ENCODE peak calls at places on chromosomes 3 and 15, in nine cellular contexts. One of them, this sample, is unnamed.

GRCh38 chr15:89174476-89174875 is 46.9 kb downstream of the RLBP1 start:
- DNase-seq in GM20000: no peak
- DNase-seq in AG04450: no peak
- DNase-seq in stimulated activated CD4-positive, alpha-beta T cell treated with anti-CD3 and anti-CD28 coated beads, Interleukin-2, amount 100 ng/mL, for 48 hours: no peak
- DNase-seq in esophagus squamous epithelium: no peak
- DNase-seq in heart right ventricle: no peak
- DNase-seq in HCEC 1CT: no peak
- DNase-seq in MM.1S: no peak
- DNase-seq in NCI-H1417: no peak
- DNase-seq in this sample: no peak

GRCh38 chr3:29880809-29881208 is 599.9 kb downstream of the RBMS3 start:
- DNase-seq in GM20000: no peak
- DNase-seq in AG04450: no peak
- DNase-seq in stimulated activated CD4-positive, alpha-beta T cell treated with anti-CD3 and anti-CD28 coated beads, Interleukin-2, amount 100 ng/mL, for 48 hours: no peak
- DNase-seq in esophagus squamous epithelium: no peak
- DNase-seq in heart right ventricle: no peak
- DNase-seq in HCEC 1CT: no peak
- DNase-seq in MM.1S: no peak
- DNase-seq in NCI-H1417: no peak
- DNase-seq in this sample: no peak

GRCh38 chr3:100993309-100993708 is at the start of gene ABI3BP:
- DNase-seq in GM20000: no peak
- DNase-seq in AG04450: peak; percentile 42
- DNase-seq in stimulated activated CD4-positive, alpha-beta T cell treated with anti-CD3 and anti-CD28 coated beads, Interleukin-2, amount 100 ng/mL, for 48 hours: peak; percentile 2
- DNase-seq in esophagus squamous epithelium: no peak
- DNase-seq in heart right ventricle: peak; percentile 56
- DNase-seq in HCEC 1CT: peak; percentile 86
- DNase-seq in MM.1S: no peak
- DNase-seq in NCI-H1417: no peak
- DNase-seq in this sample: peak; percentile 60

GRCh38 chr3:45807645-45808540 is 11.6 kb upstream of the SLC6A20 start:
- DNase-seq in GM20000: no peak
- DNase-seq in AG04450: no peak
- DNase-seq in stimulated activated CD4-positive, alpha-beta T cell treated with anti-CD3 and anti-CD28 coated beads, Interleukin-2, amount 100 ng/mL, for 48 hours: no peak
- DNase-seq in esophagus squamous epithelium: no peak
- DNase-seq in heart right ventricle: no peak
- DNase-seq in HCEC 1CT: no peak
- DNase-seq in MM.1S: no peak
- DNase-seq in NCI-H1417: peak; percentile 6
- DNase-seq in this sample: peak; percentile 3

GRCh38 chr3:16513141-16514020 is at the start of gene RFTN1:
- DNase-seq in GM20000: peak; percentile 74
- DNase-seq in AG04450: peak; percentile 24
- DNase-seq in stimulated activated CD4-positive, alpha-beta T cell treated with anti-CD3 and anti-CD28 coated beads, Interleukin-2, amount 100 ng/mL, for 48 hours: peak; percentile 41
- DNase-seq in esophagus squamous epithelium: no peak
- DNase-seq in heart right ventricle: peak; percentile 60
- DNase-seq in HCEC 1CT: peak; percentile 71
- DNase-seq in MM.1S: peak; percentile 19
- DNase-seq in NCI-H1417: no peak
- DNase-seq in this sample: peak; percentile 63

GRCh38 chr3:14209596-14210280 is 31.1 kb downstream of the LSM3 start:
- DNase-seq in GM20000: no peak
- DNase-seq in AG04450: no peak
- DNase-seq in stimulated activated CD4-positive, alpha-beta T cell treated with anti-CD3 and anti-CD28 coated beads, Interleukin-2, amount 100 ng/mL, for 48 hours: no peak
- DNase-seq in esophagus squamous epithelium: no peak
- DNase-seq in heart right ventricle: no peak
- DNase-seq in HCEC 1CT: peak; percentile 29
- DNase-seq in MM.1S: no peak
- DNase-seq in NCI-H1417: no peak
- DNase-seq in this sample: no peak

GRCh38 chr3:60076307-60076706 is 1026.5 kb upstream of the CFAP20DC start:
- DNase-seq in GM20000: no peak
- DNase-seq in AG04450: no peak
- DNase-seq in stimulated activated CD4-positive, alpha-beta T cell treated with anti-CD3 and anti-CD28 coated beads, Interleukin-2, amount 100 ng/mL, for 48 hours: no peak
- DNase-seq in esophagus squamous epithelium: no peak
- DNase-seq in heart right ventricle: no peak
- DNase-seq in HCEC 1CT: no peak
- DNase-seq in MM.1S: no peak
- DNase-seq in NCI-H1417: no peak
- DNase-seq in this sample: no peak

GRCh38 chr3:31544634-31545033 is 11.9 kb downstream of the STT3B start:
- DNase-seq in GM20000: no peak
- DNase-seq in AG04450: no peak
- DNase-seq in stimulated activated CD4-positive, alpha-beta T cell treated with anti-CD3 and anti-CD28 coated beads, Interleukin-2, amount 100 ng/mL, for 48 hours: no peak
- DNase-seq in esophagus squamous epithelium: no peak
- DNase-seq in heart right ventricle: no peak
- DNase-seq in HCEC 1CT: no peak
- DNase-seq in MM.1S: no peak
- DNase-seq in NCI-H1417: no peak
- DNase-seq in this sample: peak; percentile 32

GRCh38 chr15:93866441-93866840 is 364.9 kb upstream of the MCTP2 start:
- DNase-seq in GM20000: no peak
- DNase-seq in AG04450: no peak
- DNase-seq in stimulated activated CD4-positive, alpha-beta T cell treated with anti-CD3 and anti-CD28 coated beads, Interleukin-2, amount 100 ng/mL, for 48 hours: no peak
- DNase-seq in esophagus squamous epithelium: no peak
- DNase-seq in heart right ventricle: no peak
- DNase-seq in HCEC 1CT: no peak
- DNase-seq in MM.1S: no peak
- DNase-seq in NCI-H1417: no peak
- DNase-seq in this sample: no peak

GRCh38 chr3:120502116-120502515 is 51.3 kb upstream of the FSTL1 start:
- DNase-seq in GM20000: no peak
- DNase-seq in AG04450: no peak
- DNase-seq in stimulated activated CD4-positive, alpha-beta T cell treated with anti-CD3 and anti-CD28 coated beads, Interleukin-2, amount 100 ng/mL, for 48 hours: no peak
- DNase-seq in esophagus squamous epithelium: no peak
- DNase-seq in heart right ventricle: no peak
- DNase-seq in HCEC 1CT: no peak
- DNase-seq in MM.1S: no peak
- DNase-seq in NCI-H1417: no peak
- DNase-seq in this sample: no peak

GRCh38 chr15:76341366-76342045 is 4.9 kb downstream of the ISL2 start:
- DNase-seq in GM20000: peak; percentile 42
- DNase-seq in AG04450: no peak
- DNase-seq in stimulated activated CD4-positive, alpha-beta T cell treated with anti-CD3 and anti-CD28 coated beads, Interleukin-2, amount 100 ng/mL, for 48 hours: no peak
- DNase-seq in esophagus squamous epithelium: no peak
- DNase-seq in heart right ventricle: no peak
- DNase-seq in HCEC 1CT: no peak
- DNase-seq in MM.1S: no peak
- DNase-seq in NCI-H1417: peak; percentile 28
- DNase-seq in this sample: no peak

GRCh38 chr3:149638401-149639092 is 19.3 kb downstream of the WWTR1 start:
- DNase-seq in GM20000: no peak
- DNase-seq in AG04450: peak; percentile 66
- DNase-seq in stimulated activated CD4-positive, alpha-beta T cell treated with anti-CD3 and anti-CD28 coated beads, Interleukin-2, amount 100 ng/mL, for 48 hours: no peak
- DNase-seq in esophagus squamous epithelium: no peak
- DNase-seq in heart right ventricle: no peak
- DNase-seq in HCEC 1CT: peak; percentile 36
- DNase-seq in MM.1S: no peak
- DNase-seq in NCI-H1417: no peak
- DNase-seq in this sample: no peak

GRCh38 chr3:164848922-164849321 is 229.4 kb downstream of the SI start:
- DNase-seq in GM20000: no peak
- DNase-seq in AG04450: no peak
- DNase-seq in stimulated activated CD4-positive, alpha-beta T cell treated with anti-CD3 and anti-CD28 coated beads, Interleukin-2, amount 100 ng/mL, for 48 hours: no peak
- DNase-seq in esophagus squamous epithelium: no peak
- DNase-seq in heart right ventricle: no peak
- DNase-seq in HCEC 1CT: no peak
- DNase-seq in MM.1S: no peak
- DNase-seq in NCI-H1417: no peak
- DNase-seq in this sample: no peak

GRCh38 chr3:141421639-141422319 is 53.5 kb downstream of the ZBTB38 start:
- DNase-seq in GM20000: no peak
- DNase-seq in AG04450: no peak
- DNase-seq in stimulated activated CD4-positive, alpha-beta T cell treated with anti-CD3 and anti-CD28 coated beads, Interleukin-2, amount 100 ng/mL, for 48 hours: no peak
- DNase-seq in esophagus squamous epithelium: no peak
- DNase-seq in heart right ventricle: no peak
- DNase-seq in HCEC 1CT: peak; percentile 82
- DNase-seq in MM.1S: no peak
- DNase-seq in NCI-H1417: no peak
- DNase-seq in this sample: no peak

GRCh38 chr3:45560270-45561020 is 34.1 kb upstream of the LIMD1 start:
- DNase-seq in GM20000: no peak
- DNase-seq in AG04450: no peak
- DNase-seq in stimulated activated CD4-positive, alpha-beta T cell treated with anti-CD3 and anti-CD28 coated beads, Interleukin-2, amount 100 ng/mL, for 48 hours: no peak
- DNase-seq in esophagus squamous epithelium: no peak
- DNase-seq in heart right ventricle: peak; percentile 84
- DNase-seq in HCEC 1CT: no peak
- DNase-seq in MM.1S: no peak
- DNase-seq in NCI-H1417: no peak
- DNase-seq in this sample: no peak

GRCh38 chr15:87902772-87903388 is 353.7 kb downstream of the NTRK3 start:
- DNase-seq in GM20000: no peak
- DNase-seq in AG04450: no peak
- DNase-seq in stimulated activated CD4-positive, alpha-beta T cell treated with anti-CD3 and anti-CD28 coated beads, Interleukin-2, amount 100 ng/mL, for 48 hours: no peak
- DNase-seq in esophagus squamous epithelium: no peak
- DNase-seq in heart right ventricle: no peak
- DNase-seq in HCEC 1CT: no peak
- DNase-seq in MM.1S: no peak
- DNase-seq in NCI-H1417: no peak
- DNase-seq in this sample: peak; percentile 31